ENCODE peak calls at places on chromosomes 13 and 19, in six cellular contexts. One of them, this sample, is unnamed.

GRCh38 chr19:21483589-21484170 is 21.7 kb upstream of the ZNF429 start:
- DNase-seq in NCI-H226: no peak
- DNase-seq in epithelial cell of prostate: no peak
- DNase-seq in cerebellar nuclear complex: no peak
- DNase-seq in activated CD4-positive, alpha-beta T cell treated with anti-CD3 and anti-CD28 coated beads, Interleukin-2, amount 50 U/mL, for 1 hour: peak; percentile 45
- DNase-seq in neuronal stem cell: no peak
- DNase-seq in this sample: peak; percentile 29

GRCh38 chr13:83935566-83935965 is 53.3 kb upstream of the SLITRK1 start:
- DNase-seq in NCI-H226: no peak
- DNase-seq in epithelial cell of prostate: no peak
- DNase-seq in cerebellar nuclear complex: no peak
- DNase-seq in activated CD4-positive, alpha-beta T cell treated with anti-CD3 and anti-CD28 coated beads, Interleukin-2, amount 50 U/mL, for 1 hour: no peak
- DNase-seq in neuronal stem cell: no peak
- DNase-seq in this sample: no peak

GRCh38 chr19:49637865-49638350 is 2.0 kb downstream of the RRAS start:
- DNase-seq in NCI-H226: peak; percentile 90
- DNase-seq in epithelial cell of prostate: peak; percentile 12
- DNase-seq in cerebellar nuclear complex: no peak
- DNase-seq in activated CD4-positive, alpha-beta T cell treated with anti-CD3 and anti-CD28 coated beads, Interleukin-2, amount 50 U/mL, for 1 hour: no peak
- DNase-seq in neuronal stem cell: no peak
- DNase-seq in this sample: no peak

GRCh38 chr13:96771501-96772367 is 222.5 kb downstream of the OXGR1 start:
- DNase-seq in NCI-H226: no peak
- DNase-seq in epithelial cell of prostate: peak; percentile 10
- DNase-seq in cerebellar nuclear complex: no peak
- DNase-seq in activated CD4-positive, alpha-beta T cell treated with anti-CD3 and anti-CD28 coated beads, Interleukin-2, amount 50 U/mL, for 1 hour: no peak
- DNase-seq in neuronal stem cell: no peak
- DNase-seq in this sample: peak; percentile 79

GRCh38 chr19:42440357-42441046 is 2.2 kb downstream of the CXCL17 start:
- DNase-seq in NCI-H226: peak; percentile 61
- DNase-seq in epithelial cell of prostate: no peak
- DNase-seq in cerebellar nuclear complex: no peak
- DNase-seq in activated CD4-positive, alpha-beta T cell treated with anti-CD3 and anti-CD28 coated beads, Interleukin-2, amount 50 U/mL, for 1 hour: peak; percentile 82
- DNase-seq in neuronal stem cell: peak; percentile 68
- DNase-seq in this sample: peak; percentile 82

GRCh38 chr13:98260357-98261164 is 83.5 kb upstream of the RNF113B start:
- DNase-seq in NCI-H226: no peak
- DNase-seq in epithelial cell of prostate: no peak
- DNase-seq in cerebellar nuclear complex: no peak
- DNase-seq in activated CD4-positive, alpha-beta T cell treated with anti-CD3 and anti-CD28 coated beads, Interleukin-2, amount 50 U/mL, for 1 hour: no peak
- DNase-seq in neuronal stem cell: no peak
- DNase-seq in this sample: no peak

GRCh38 chr13:24693862-24694471 is 13.8 kb downstream of the ATP12A start:
- DNase-seq in NCI-H226: no peak
- DNase-seq in epithelial cell of prostate: no peak
- DNase-seq in cerebellar nuclear complex: no peak
- DNase-seq in activated CD4-positive, alpha-beta T cell treated with anti-CD3 and anti-CD28 coated beads, Interleukin-2, amount 50 U/mL, for 1 hour: no peak
- DNase-seq in neuronal stem cell: peak; percentile 57
- DNase-seq in this sample: peak; percentile 69

GRCh38 chr19:1267441-1268391 is 1.4 kb upstream of the CIRBP start:
- DNase-seq in NCI-H226: no peak
- DNase-seq in epithelial cell of prostate: no peak
- DNase-seq in cerebellar nuclear complex: no peak
- DNase-seq in activated CD4-positive, alpha-beta T cell treated with anti-CD3 and anti-CD28 coated beads, Interleukin-2, amount 50 U/mL, for 1 hour: no peak
- DNase-seq in neuronal stem cell: no peak
- DNase-seq in this sample: peak; percentile 68

GRCh38 chr19:47790398-47790814 is 11.9 kb downstream of the SELENOW start:
- DNase-seq in NCI-H226: peak; percentile 16
- DNase-seq in epithelial cell of prostate: no peak
- DNase-seq in cerebellar nuclear complex: no peak
- DNase-seq in activated CD4-positive, alpha-beta T cell treated with anti-CD3 and anti-CD28 coated beads, Interleukin-2, amount 50 U/mL, for 1 hour: peak; percentile 88
- DNase-seq in neuronal stem cell: peak; percentile 80
- DNase-seq in this sample: peak; percentile 75

GRCh38 chr19:1402411-1403070 is 1.2 kb upstream of the GAMT start:
- DNase-seq in NCI-H226: no peak
- DNase-seq in epithelial cell of prostate: no peak
- DNase-seq in cerebellar nuclear complex: no peak
- DNase-seq in activated CD4-positive, alpha-beta T cell treated with anti-CD3 and anti-CD28 coated beads, Interleukin-2, amount 50 U/mL, for 1 hour: no peak
- DNase-seq in neuronal stem cell: no peak
- DNase-seq in this sample: no peak

GRCh38 chr19:36151144-36152051 is 849 bp downstream of the COX7A1 start:
- DNase-seq in NCI-H226: no peak
- DNase-seq in epithelial cell of prostate: no peak
- DNase-seq in cerebellar nuclear complex: no peak
- DNase-seq in activated CD4-positive, alpha-beta T cell treated with anti-CD3 and anti-CD28 coated beads, Interleukin-2, amount 50 U/mL, for 1 hour: no peak
- DNase-seq in neuronal stem cell: no peak
- DNase-seq in this sample: no peak

GRCh38 chr19:4977299-4978174 is 8.6 kb downstream of the KDM4B start:
- DNase-seq in NCI-H226: peak; percentile 69
- DNase-seq in epithelial cell of prostate: no peak
- DNase-seq in cerebellar nuclear complex: no peak
- DNase-seq in activated CD4-positive, alpha-beta T cell treated with anti-CD3 and anti-CD28 coated beads, Interleukin-2, amount 50 U/mL, for 1 hour: no peak
- DNase-seq in neuronal stem cell: no peak
- DNase-seq in this sample: no peak

GRCh38 chr19:35442091-35442490 is 6.0 kb upstream of the FFAR2 start:
- DNase-seq in NCI-H226: no peak
- DNase-seq in epithelial cell of prostate: no peak
- DNase-seq in cerebellar nuclear complex: no peak
- DNase-seq in activated CD4-positive, alpha-beta T cell treated with anti-CD3 and anti-CD28 coated beads, Interleukin-2, amount 50 U/mL, for 1 hour: no peak
- DNase-seq in neuronal stem cell: no peak
- DNase-seq in this sample: peak; percentile 57

GRCh38 chr13:100156786-100157185 is 67.9 kb downstream of the PCCA start:
- DNase-seq in NCI-H226: peak; percentile 87
- DNase-seq in epithelial cell of prostate: no peak
- DNase-seq in cerebellar nuclear complex: no peak
- DNase-seq in activated CD4-positive, alpha-beta T cell treated with anti-CD3 and anti-CD28 coated beads, Interleukin-2, amount 50 U/mL, for 1 hour: no peak
- DNase-seq in neuronal stem cell: no peak
- DNase-seq in this sample: no peak